ENCODE peak calls at places on chromosomes 5 and 9, in ten cellular contexts. A is foreskin fibroblast, M is HCT116, D is pancreas, R is suprapubic skin, U is cardiac muscle cell, F is Caco-2, I is endothelial cell, H is esophagus muscularis mucosa, X is upper lobe of right lung. Q is an unnamed sample.
A peak's percentile ranks its signal among the peaks of the same experiment; 100 is the strongest.

GRCh38 chr5:154098465-154098864 is 59.7 kb downstream of the MFAP3 start:
- DNase-seq in A (no peak), H (no peak), R (no peak), M (no peak), F (no peak), U (no peak), I (no peak), X (no peak), D (no peak), Q (no peak)

GRCh38 chr9:75170898-75171360 is 82.6 kb downstream of the OSTF1 start:
- DNase-seq in I (no peak), F (no peak), R (no peak), X (no peak), H (no peak), M (no peak), A (no peak), D (no peak), U (peak; percentile 88), Q (no peak)

GRCh38 chr5:150777685-150778084 is 872 bp upstream of the SMIM3 start:
- DNase-seq in X (no peak), R (no peak), I (no peak), U (no peak), D (no peak), H (no peak), F (no peak), M (no peak), A (peak; percentile 43), Q (no peak)

GRCh38 chr9:101226803-101227202 is 158.0 kb downstream of the BAAT start:
- DNase-seq in F (peak; percentile 18), M (peak; percentile 2), R (no peak), D (no peak), U (no peak), H (no peak), X (no peak), A (no peak), I (no peak), Q (no peak)

GRCh38 chr5:41345295-41345694 is 132.0 kb upstream of the C6 start:
- DNase-seq in U (peak; percentile 84), A (no peak), X (no peak), I (no peak), M (no peak), F (peak; percentile 7), H (no peak), D (no peak), R (no peak), Q (no peak)

GRCh38 chr9:87148391-87149237 is 201.3 kb upstream of the GAS1 start:
- DNase-seq in M (no peak), R (peak; percentile 91), U (peak; percentile 90), I (peak; percentile 74), F (no peak), A (peak; percentile 88), X (peak; percentile 84), H (peak; percentile 96), D (peak; percentile 72), Q (peak; percentile 75)

GRCh38 chr5:121668635-121669034 is 183.0 kb upstream of the FTMT start:
- DNase-seq in U (peak; percentile 1), A (peak; percentile 2), D (no peak), X (no peak), H (no peak), I (no peak), M (peak; percentile 7), R (no peak), F (no peak), Q (no peak)

GRCh38 chr5:66666778-66667177 is 70.6 kb downstream of the MAST4 start:
- DNase-seq in X (peak; percentile 69), M (no peak), R (no peak), H (no peak), D (no peak), F (no peak), U (no peak), A (no peak), I (no peak), Q (no peak)

GRCh38 chr5:41408676-41409443 is 101.5 kb downstream of the PLCXD3 start:
- DNase-seq in F (peak; percentile 4), H (no peak), X (no peak), U (peak; percentile 29), A (peak; percentile 74), I (no peak), M (no peak), R (no peak), D (no peak), Q (no peak)

GRCh38 chr9:2755285-2755684 is 38.0 kb downstream of the KCNV2 start:
- DNase-seq in R (no peak), A (no peak), U (no peak), F (no peak), X (no peak), D (no peak), M (no peak), I (no peak), H (no peak), Q (no peak)

GRCh38 chr9:38035873-38036272 is 33.2 kb downstream of the SHB start:
- DNase-seq in R (no peak), D (no peak), X (no peak), H (no peak), U (peak; percentile 61), I (no peak), M (no peak), F (no peak), A (peak; percentile 93), Q (no peak)

GRCh38 chr5:41748631-41749030 is 121.6 kb downstream of the OXCT1 start:
- DNase-seq in I (no peak), H (no peak), X (no peak), A (peak; percentile 28), R (no peak), F (no peak), U (peak; percentile 37), M (peak; percentile 41), D (no peak), Q (no peak)

GRCh38 chr5:74542477-74542876 is 98.1 kb downstream of the ENC1 start:
- DNase-seq in A (peak; percentile 20), H (no peak), F (no peak), R (no peak), U (peak; percentile 37), X (no peak), M (no peak), D (no peak), I (no peak), Q (no peak)

GRCh38 chr9:136318111-136318768 is 9.1 kb upstream of the GPSM1 start:
- DNase-seq in U (no peak), I (no peak), X (no peak), H (no peak), A (no peak), F (no peak), D (no peak), M (no peak), R (no peak), Q (no peak)

GRCh38 chr9:25557645-25558300 is 120.5 kb downstream of the TUSC1 start:
- DNase-seq in U (no peak), F (no peak), D (no peak), A (no peak), M (no peak), X (no peak), H (no peak), R (no peak), I (no peak), Q (no peak)

GRCh38 chr5:135557034-135557838 is 21.5 kb upstream of the NEUROG1 start:
- DNase-seq in R (no peak), F (no peak), I (no peak), A (no peak), D (no peak), U (no peak), M (no peak), X (no peak), H (no peak), Q (no peak)

GRCh38 chr5:135549413-135549812 is 13.6 kb upstream of the NEUROG1 start:
- DNase-seq in I (no peak), A (no peak), D (no peak), X (no peak), F (no peak), R (no peak), M (no peak), U (no peak), H (no peak), Q (no peak)

GRCh38 chr5:135555530-135555929 is 19.8 kb upstream of the NEUROG1 start:
- DNase-seq in R (no peak), H (no peak), X (no peak), A (no peak), U (no peak), D (no peak), F (no peak), M (no peak), I (no peak), Q (no peak)

GRCh38 chr5:135551593-135552447 is 16.1 kb upstream of the NEUROG1 start:
- DNase-seq in I (peak; percentile 77), R (no peak), X (no peak), U (peak; percentile 83), M (peak; percentile 69), F (peak; percentile 82), A (peak; percentile 90), H (no peak), D (peak; percentile 51), Q (no peak)

GRCh38 chr5:135553688-135554462 is 18.1 kb upstream of the NEUROG1 start:
- DNase-seq in F (peak; percentile 71), I (peak; percentile 34), R (no peak), A (peak; percentile 73), X (no peak), H (no peak), D (no peak), M (peak; percentile 43), U (peak; percentile 32), Q (no peak)
- TF ChIP-seq CTCF in F (peak; percentile 68), I (no peak), R (peak; percentile 27), A (peak; percentile 38), X (no peak), H (no peak), D (no peak), M (peak; percentile 79), U (peak; percentile 46), Q (peak; percentile 56)

GRCh38 chr5:131630963-131631350 is 4.1 kb downstream of the RAPGEF6 start:
- DNase-seq in U (no peak), A (peak; percentile 28), M (no peak), R (no peak), I (no peak), D (no peak), X (no peak), F (no peak), H (no peak), Q (no peak)
- TF ChIP-seq CTCF in U (no peak), A (no peak), M (no peak), R (no peak), I (no peak), D (no peak), X (no peak), F (no peak), H (no peak), Q (no peak)

GRCh38 chr5:86968311-86968753 is 299.4 kb upstream of the RASA1 start:
- DNase-seq in F (no peak), R (no peak), X (no peak), D (peak; percentile 22), U (peak; percentile 88), H (no peak), I (peak; percentile 9), A (peak; percentile 59), M (peak; percentile 54), Q (no peak)
- TF ChIP-seq CTCF in F (no peak), R (no peak), X (peak; percentile 39), D (peak; percentile 27), U (peak; percentile 42), H (peak; percentile 36), I (peak; percentile 44), A (peak; percentile 23), M (peak; percentile 59), Q (peak; percentile 71)

GRCh38 chr5:129858126-129858675 is 46.1 kb upstream of the CHSY3 start:
- DNase-seq in I (no peak), R (no peak), A (no peak), X (no peak), U (no peak), D (no peak), F (no peak), H (no peak), M (no peak), Q (no peak)
- TF ChIP-seq CTCF in I (no peak), R (no peak), A (no peak), X (no peak), U (no peak), D (no peak), F (no peak), H (no peak), M (no peak), Q (no peak)

Q was measured in type B pancreatic cell.